ENCODE peak calls at places on chromosomes 6 and 20, in seven cellular contexts. X, P, S, D, C, M and J are unnamed samples.

GRCh38 chr20:57458400-57459160 is 66.4 kb downstream of the CTCFL start:
- DNase-seq in D (no peak), M (no peak), X (peak), S (peak), C (no peak), P (no peak), J (no peak)

GRCh38 chr6:158567152-158567551 is 7.3 kb downstream of the TMEM181 start:
- DNase-seq in M (no peak), P (peak), D (no peak), X (no peak), C (no peak), S (no peak), J (no peak)

GRCh38 chr6:123564363-123564762 is 72.4 kb downstream of the TRDN start:
- DNase-seq in D (no peak), C (no peak), S (no peak), M (no peak), X (no peak), P (no peak), J (no peak)

GRCh38 chr6:122494665-122495272 is 23.2 kb upstream of the SERINC1 start:
- DNase-seq in D (no peak), P (no peak), S (no peak), M (no peak), X (no peak), C (no peak), J (no peak)

GRCh38 chr20:42272516-42272915 is 654.3 kb upstream of the CHD6 start:
- DNase-seq in C (no peak), P (no peak), X (no peak), D (no peak), M (no peak), S (no peak), J (no peak)

GRCh38 chr20:36447101-36447500 is 94.2 kb upstream of the MYL9 start:
- DNase-seq in M (no peak), P (no peak), S (no peak), X (no peak), D (no peak), C (no peak), J (no peak)

GRCh38 chr6:150690681-150691080 is 91.0 kb downstream of the PLEKHG1 start:
- DNase-seq in M (no peak), D (no peak), P (no peak), S (no peak), X (no peak), C (no peak), J (no peak)

GRCh38 chr20:20549267-20549612 is 163.2 kb downstream of the RALGAPA2 start:
- DNase-seq in S (no peak), C (no peak), X (no peak), M (no peak), D (no peak), P (no peak), J (no peak)

GRCh38 chr6:132797975-132798819 is at the start of gene SLC18B1:
- DNase-seq in S (no peak), C (peak), D (peak), X (peak), M (no peak), P (peak), J (peak)